ENCODE peak calls at places on chromosomes 12 and 14, in eight cellular contexts. Y is activated effector memory CD4-positive, alpha-beta T cell treated with Interleukin-2 at 50 U/mL for 16 hours; B is activated CD4-positive, alpha-beta memory T cell treated with anti-CD3 and anti-CD28 coated beads for 36 hours; O is activated T-helper 1 cell treated with Interleukin-2 at 50 U/mL for 16 hours; G is osteoblast; V is A172; X is H1; S is breast epithelium. C is an unnamed sample.

GRCh38 chr12:98635657-98636323 is 8.8 kb downstream of the IKBIP start:
- DNase-seq in Y (no peak), B (no peak), O (no peak), G (peak), V (peak), X (no peak), S (no peak), C (no peak)

GRCh38 chr14:49586673-49587460 is 687 bp upstream of the RPS29 start:
- DNase-seq in Y (peak), B (no peak), O (no peak), G (peak), V (peak), X (no peak), S (no peak), C (no peak)

GRCh38 chr12:121036810-121037326 is 2.2 kb downstream of the OASL start:
- DNase-seq in Y (no peak), B (peak), O (no peak), G (peak), V (peak), X (no peak), S (no peak), C (no peak)

GRCh38 chr12:115419145-115419646 is 735.2 kb upstream of the TBX3 start:
- DNase-seq in Y (no peak), B (no peak), O (no peak), G (no peak), V (no peak), X (no peak), S (no peak), C (no peak)

GRCh38 chr12:131103614-131104463 is 150.1 kb downstream of the ADGRD1 start:
- DNase-seq in Y (no peak), B (no peak), O (no peak), G (peak), V (no peak), X (no peak), S (peak), C (peak)

GRCh38 chr12:53739285-53740129 is 12.3 kb upstream of the CALCOCO1 start:
- DNase-seq in Y (no peak), B (no peak), O (no peak), G (no peak), V (no peak), X (no peak), S (no peak), C (no peak)

GRCh38 chr14:37051153-37051552 is 121.3 kb downstream of the SLC25A21 start:
- DNase-seq in Y (no peak), B (no peak), O (no peak), G (peak), V (no peak), X (no peak), S (no peak), C (no peak)

GRCh38 chr12:3988519-3989217 is 115.5 kb upstream of the PARP11 start:
- DNase-seq in Y (peak), B (peak), O (no peak), G (no peak), V (no peak), X (no peak), S (no peak), C (no peak)

GRCh38 chr14:65329481-65329880 is 83.0 kb upstream of the FUT8 start:
- DNase-seq in Y (no peak), B (no peak), O (no peak), G (no peak), V (no peak), X (no peak), S (no peak), C (no peak)

GRCh38 chr14:75280448-75280830 is 1.8 kb downstream of the FOS start:
- DNase-seq in Y (no peak), B (no peak), O (no peak), G (no peak), V (no peak), X (no peak), S (no peak), C (no peak)

GRCh38 chr12:57240069-57240921 is 10.7 kb downstream of the STAC3 start:
- DNase-seq in Y (peak), B (peak), O (peak), G (peak), V (no peak), X (no peak), S (no peak), C (peak)

GRCh38 chr14:42804146-42804545 is 1197.5 kb downstream of the LRFN5 start:
- DNase-seq in Y (no peak), B (no peak), O (no peak), G (no peak), V (no peak), X (no peak), S (no peak), C (no peak)

GRCh38 chr12:54032220-54032619 is 630 bp upstream of the HOXC5 start:
- DNase-seq in Y (no peak), B (no peak), O (no peak), G (no peak), V (no peak), X (no peak), S (no peak), C (no peak)

GRCh38 chr12:52805739-52806138 is 8.2 kb downstream of the KRT4 start:
- DNase-seq in Y (no peak), B (no peak), O (no peak), G (no peak), V (no peak), X (no peak), S (no peak), C (no peak)